ENCODE peak calls at places on chromosomes 2 and 18, in eight cellular contexts. C, U, A, X, B, E, T and O are unnamed samples.
A peak's percentile ranks its signal among the peaks of the same experiment; 100 is the strongest.

GRCh38 chr18:11002277-11002676 is 147.1 kb downstream of the PIEZO2 start:
- DNase-seq in B (no peak), X (no peak), C (no peak), U (no peak), T (no peak), E (no peak), A (no peak), O (no peak)

GRCh38 chr2:240358821-240359342 is 76.6 kb upstream of the GPC1 start:
- DNase-seq in C (no peak), A (no peak), U (no peak), B (no peak), T (no peak), E (no peak), X (no peak), O (no peak)

GRCh38 chr2:106163948-106164580 is 30.0 kb downstream of the UXS1 start:
- DNase-seq in T (peak; percentile 34), U (no peak), A (no peak), B (no peak), C (no peak), X (no peak), E (no peak), O (peak; percentile 22)

GRCh38 chr2:3040819-3041218 is 336.8 kb downstream of the EIPR1 start:
- DNase-seq in E (no peak), B (no peak), A (no peak), T (no peak), X (no peak), C (no peak), U (no peak), O (no peak)

GRCh38 chr2:86298411-86299390 is 38.7 kb downstream of the REEP1 start:
- DNase-seq in C (no peak), T (peak; percentile 40), E (no peak), X (no peak), U (peak; percentile 13), A (no peak), B (no peak), O (peak; percentile 26)

GRCh38 chr2:241768850-241769249 is 7.8 kb upstream of the GAL3ST2 start:
- DNase-seq in U (no peak), T (no peak), C (no peak), A (no peak), E (no peak), B (no peak), X (no peak), O (no peak)

GRCh38 chr2:82848285-82848684 is 1610.8 kb downstream of the SUCLG1 start:
- DNase-seq in B (no peak), C (no peak), T (no peak), E (no peak), U (no peak), X (no peak), A (no peak), O (no peak)

GRCh38 chr2:30136729-30137444 is 9.9 kb upstream of the YPEL5 start:
- DNase-seq in U (no peak), B (no peak), E (no peak), A (no peak), T (no peak), C (peak; percentile 74), X (no peak), O (no peak)

GRCh38 chr2:12716250-12717190 is at the start of gene TRIB2:
- DNase-seq in C (peak; percentile 82), U (peak; percentile 85), E (peak; percentile 85), B (peak; percentile 89), T (peak; percentile 83), X (peak; percentile 69), A (no peak), O (peak; percentile 77)

GRCh38 chr2:12717191-12717987 is 653 bp downstream of the TRIB2 start:
- DNase-seq in A (no peak), X (peak; percentile 51), C (peak; percentile 78), E (peak; percentile 61), B (peak; percentile 39), U (peak; percentile 76), T (peak; percentile 78), O (peak; percentile 72)

GRCh38 chr2:12714391-12715221 is 2.1 kb upstream of the TRIB2 start:
- DNase-seq in A (no peak), U (no peak), T (peak; percentile 61), X (no peak), E (no peak), B (no peak), C (peak; percentile 74), O (peak; percentile 56)

GRCh38 chr2:12715878-12716249 is 872 bp upstream of the TRIB2 start:
- DNase-seq in X (peak; percentile 62), U (peak; percentile 66), C (peak; percentile 94), T (peak; percentile 74), E (peak; percentile 69), B (peak; percentile 69), A (no peak), O (peak; percentile 74)

DNA sequence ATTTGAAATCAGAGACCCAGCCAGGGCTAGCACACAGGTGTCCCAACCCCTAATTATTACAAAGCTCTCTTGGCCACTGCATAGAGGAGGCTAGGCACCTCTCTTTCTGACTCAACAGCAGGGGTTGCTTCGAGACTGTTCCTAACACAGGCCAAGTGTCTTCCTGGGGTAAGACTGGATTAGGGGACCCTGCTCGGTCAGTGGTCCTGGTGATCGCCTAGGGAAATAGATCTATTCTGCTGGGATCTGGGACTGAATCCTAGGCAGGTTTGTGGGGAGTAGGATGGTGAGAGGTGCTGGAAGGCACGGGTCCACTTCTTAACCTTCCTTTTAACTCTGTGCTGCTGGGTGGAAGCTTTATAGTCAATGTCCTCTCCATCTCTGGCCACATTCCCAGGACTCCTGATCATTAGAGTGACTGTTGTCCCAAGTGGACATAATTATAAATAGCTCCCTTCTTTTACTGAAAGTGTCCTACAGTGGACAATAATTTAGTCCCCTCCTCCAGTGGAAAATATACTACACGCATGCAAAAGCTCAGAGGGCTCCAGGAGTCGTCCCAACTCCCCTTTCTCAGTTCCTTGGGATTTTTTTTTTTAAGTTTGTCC is 1.4 kb upstream of the TRIB2 start:
- DNase-seq in A (no peak), U (no peak), B (no peak), T (no peak), C (peak; percentile 18), X (no peak), E (no peak), O (no peak)
- TF ChIP-seq CTCF in A (no peak), U (no peak), B (no peak), T (no peak), C (no peak), X (no peak), E (no peak), O (no peak)

DNA sequence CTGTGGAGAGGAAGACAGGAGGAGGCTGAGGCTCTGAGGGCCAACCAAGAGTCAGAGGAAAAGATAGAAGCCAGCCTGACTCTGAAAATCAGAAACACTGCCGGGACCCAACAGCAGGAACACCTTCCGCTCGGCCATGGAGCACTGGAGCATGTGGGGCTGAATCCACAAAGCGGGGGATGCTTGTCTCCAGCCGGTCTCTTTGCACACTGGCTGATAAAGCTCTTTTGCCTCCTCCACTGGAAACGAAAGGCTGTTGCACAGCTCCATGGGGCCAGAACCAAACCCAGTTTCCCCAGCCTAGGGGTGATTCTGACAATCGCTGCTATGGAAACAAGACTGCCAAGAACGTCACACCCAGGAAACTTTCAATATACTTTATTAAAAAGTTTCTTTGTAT is 90.3 kb downstream of the COL6A3 start:
- DNase-seq in E (no peak), X (no peak), C (no peak), A (no peak), T (no peak), U (no peak), B (no peak), O (no peak)
- TF ChIP-seq CTCF in E (no peak), X (no peak), C (no peak), A (no peak), T (no peak), U (no peak), B (no peak), O (no peak)

GRCh38 chr2:223306371-223306770 is 254.4 kb downstream of the KCNE4 start:
- DNase-seq in X (no peak), U (no peak), T (peak; percentile 34), B (no peak), C (peak; percentile 42), A (peak; percentile 17), E (no peak), O (peak; percentile 51)
- TF ChIP-seq CTCF in X (peak; percentile 55), U (peak; percentile 43), T (peak; percentile 52), B (no peak), C (peak; percentile 31), A (peak; percentile 50), E (no peak), O (peak; percentile 65)

GRCh38 chr2:235381261-235381912 is 112.5 kb upstream of the AGAP1 start:
- DNase-seq in U (no peak), X (no peak), T (no peak), A (no peak), C (no peak), B (no peak), E (no peak), O (peak; percentile 46)

GRCh38 chr2:235382091-235383000 is 111.5 kb upstream of the AGAP1 start:
- DNase-seq in X (no peak), E (no peak), C (no peak), T (no peak), A (no peak), U (no peak), B (no peak), O (no peak)

GRCh38 chr2:235373171-235373570 is 120.7 kb upstream of the AGAP1 start:
- DNase-seq in X (no peak), U (no peak), A (no peak), T (no peak), C (no peak), E (no peak), B (no peak), O (no peak)

GRCh38 chr2:235378944-235379343 is 114.9 kb upstream of the AGAP1 start:
- DNase-seq in X (no peak), A (no peak), T (no peak), C (peak; percentile 41), E (no peak), B (no peak), U (no peak), O (no peak)

DNA sequence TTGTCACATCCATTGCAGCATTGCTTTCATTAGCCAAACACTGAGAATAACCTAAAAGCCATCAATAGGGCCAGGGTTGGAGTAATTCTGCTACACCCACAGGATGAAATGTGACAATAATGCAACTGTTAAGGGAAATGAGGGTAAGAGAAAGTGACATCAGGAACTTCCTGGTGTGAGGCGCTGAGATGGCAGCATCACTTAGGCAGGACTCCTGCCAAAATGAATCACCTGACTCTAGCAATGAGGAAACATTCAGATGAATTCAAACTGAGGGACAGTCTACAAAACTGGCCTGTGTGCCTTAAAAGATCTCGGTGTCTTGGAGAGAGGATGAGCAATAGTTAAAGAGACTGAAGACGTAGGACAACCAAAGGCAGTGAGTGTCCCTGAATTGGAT is 115.6 kb upstream of the AGAP1 start:
- DNase-seq in C (peak; percentile 45), T (peak; percentile 2), E (no peak), A (no peak), X (no peak), U (no peak), B (no peak), O (peak; percentile 34)
- TF ChIP-seq CTCF in C (no peak), T (no peak), E (no peak), A (no peak), X (no peak), U (no peak), B (no peak), O (no peak)